ENCODE peak calls at places on chromosomes 1 and 21, in six cellular contexts. W is cardiac muscle cell; Y is CD8-positive, alpha-beta T cell; H is MM.1S; C is BE2C; N is ovary. V is an unnamed sample.

GRCh38 chr1:52955129-52955970 is 28.3 kb downstream of the SCP2 start:
- DNase-seq in N (no peak), Y (no peak), W (peak), C (peak), H (no peak), V (peak)

GRCh38 chr1:207822602-207823451 is 71.0 kb downstream of the CD46 start:
- DNase-seq in N (peak), H (peak), C (peak), W (no peak), Y (peak), V (peak)

GRCh38 chr1:108896160-108897150 is 19.7 kb downstream of the GPSM2 start:
- DNase-seq in H (no peak), N (no peak), W (no peak), C (no peak), Y (no peak), V (peak)

GRCh38 chr1:48785869-48786268 is 9.2 kb upstream of the BEND5 start:
- DNase-seq in N (no peak), C (no peak), Y (no peak), H (no peak), W (no peak), V (no peak)

GRCh38 chr1:53738205-53739108 is 507 bp downstream of the GLIS1 start:
- DNase-seq in N (peak), W (no peak), Y (no peak), H (no peak), C (no peak), V (no peak)

GRCh38 chr1:155951753-155952504 is 10.5 kb downstream of the RXFP4 start:
- DNase-seq in Y (no peak), C (no peak), W (no peak), H (no peak), N (no peak), V (no peak)

GRCh38 chr1:182671779-182672486 is 12.5 kb downstream of the RGS8 start:
- DNase-seq in W (no peak), Y (no peak), H (no peak), N (no peak), C (peak), V (no peak)

GRCh38 chr1:243979396-243979795 is 71.7 kb upstream of the ZBTB18 start:
- DNase-seq in N (no peak), C (no peak), Y (no peak), H (no peak), W (no peak), V (no peak)

GRCh38 chr1:1621682-1622577 is 6.6 kb downstream of the MIB2 start:
- DNase-seq in N (no peak), C (no peak), W (no peak), Y (no peak), H (no peak), V (peak)

GRCh38 chr1:241985787-241986186 is 13.1 kb downstream of the MAP1LC3C start:
- DNase-seq in C (peak), H (peak), W (peak), Y (no peak), N (no peak), V (peak)

GRCh38 chr1:53942149-53942957 is 3.1 kb downstream of the IFT25 start:
- DNase-seq in H (no peak), W (no peak), N (no peak), Y (no peak), C (no peak), V (peak)

GRCh38 chr1:179025975-179026812 is 500 bp downstream of the FAM20B start:
- DNase-seq in N (peak), W (peak), C (peak), H (peak), Y (peak), V (peak)

GRCh38 chr1:65317866-65318653 is 8.7 kb downstream of the DNAJC6 start:
- DNase-seq in Y (no peak), C (peak), N (no peak), W (no peak), H (no peak), V (no peak)

GRCh38 chr1:60809204-60809985 is 273.0 kb upstream of the NFIA start:
- DNase-seq in C (no peak), H (no peak), W (no peak), Y (no peak), N (no peak), V (no peak)

GRCh38 chr1:220881918-220882891 is 3.0 kb downstream of the HLX start:
- DNase-seq in H (no peak), N (no peak), Y (no peak), C (no peak), W (peak), V (peak)
- H3K4me3 ChIP-seq in H (no peak), N (no peak), Y (no peak), C (no peak), W (no peak), V (no peak)

GRCh38 chr21:31658053-31658452 is 1.4 kb upstream of the SOD1 start:
- DNase-seq in Y (no peak), H (no peak), N (peak), W (no peak), C (no peak), V (no peak)

GRCh38 chr21:31660134-31660565 is 657 bp downstream of the SOD1 start:
- DNase-seq in C (peak), Y (no peak), N (peak), W (peak), H (peak), V (no peak)

GRCh38 chr21:31656199-31657095 is 3.0 kb upstream of the SOD1 start:
- DNase-seq in C (no peak), Y (no peak), H (no peak), N (no peak), W (no peak), V (peak)

GRCh38 chr21:31663584-31664249 is 4.2 kb downstream of the SOD1 start:
- DNase-seq in C (no peak), Y (no peak), N (no peak), W (no peak), H (no peak), V (no peak)

DNA sequence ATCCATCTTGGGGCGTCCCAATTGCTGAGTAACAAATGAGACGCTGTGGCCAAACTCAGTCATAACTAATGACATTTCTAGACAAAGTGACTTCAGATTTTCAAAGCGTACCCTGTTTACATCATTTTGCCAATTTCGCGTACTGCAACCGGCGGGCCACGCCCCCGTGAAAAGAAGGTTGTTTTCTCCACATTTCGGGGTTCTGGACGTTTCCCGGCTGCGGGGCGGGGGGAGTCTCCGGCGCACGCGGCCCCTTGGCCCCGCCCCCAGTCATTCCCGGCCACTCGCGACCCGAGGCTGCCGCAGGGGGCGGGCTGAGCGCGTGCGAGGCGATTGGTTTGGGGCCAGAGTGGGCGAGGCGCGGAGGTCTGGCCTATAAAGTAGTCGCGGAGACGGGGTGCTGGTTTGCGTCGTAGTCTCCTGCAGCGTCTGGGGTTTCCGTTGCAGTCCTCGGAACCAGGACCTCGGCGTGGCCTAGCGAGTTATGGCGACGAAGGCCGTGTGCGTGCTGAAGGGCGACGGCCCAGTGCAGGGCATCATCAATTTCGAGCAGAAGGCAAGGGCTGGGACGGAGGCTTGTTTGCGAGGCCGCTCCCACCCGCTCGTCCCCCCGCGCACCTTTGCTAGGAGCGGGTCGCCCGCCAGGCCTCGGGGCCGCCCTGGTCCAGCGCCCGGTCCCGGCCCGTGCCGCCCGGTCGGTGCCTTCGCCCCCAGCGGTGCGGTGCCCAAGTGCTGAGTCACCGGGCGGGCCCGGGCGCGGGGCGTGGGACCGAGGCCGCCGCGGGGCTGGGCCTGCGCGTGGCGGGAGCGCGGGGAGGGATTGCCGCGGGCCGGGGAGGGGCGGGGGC is at the start of gene SOD1:
- DNase-seq in C (peak), H (peak), N (peak), Y (peak), W (peak), V (peak)
- TF ChIP-seq CTCF in C (no peak), H (no peak), N (peak), Y (no peak), W (no peak), V (no peak)

DNA sequence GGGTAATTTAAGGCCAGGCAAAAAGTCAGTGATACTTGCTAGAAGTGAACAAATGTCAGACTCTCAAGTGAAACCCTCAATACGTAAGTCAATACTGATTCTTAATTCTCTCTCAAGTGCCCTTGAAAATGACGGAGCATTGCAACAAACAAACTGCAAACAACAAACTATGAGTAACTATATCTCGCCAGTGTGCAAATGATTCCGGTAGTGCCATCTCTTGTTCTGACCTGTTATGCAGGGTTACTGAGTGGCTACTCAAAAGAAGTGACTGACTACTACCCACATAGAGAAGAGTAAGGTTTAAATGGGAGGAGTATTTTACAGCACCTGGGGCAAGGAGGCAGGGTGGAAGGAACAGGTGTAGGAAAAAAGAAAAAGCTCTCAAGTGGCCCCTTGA is 1.6 kb downstream of the SLC19A2 start:
- DNase-seq in Y (no peak), H (no peak), C (no peak), W (no peak), N (no peak), V (peak)
- H3K4me3 ChIP-seq in Y (no peak), H (no peak), C (peak), W (peak), N (peak), V (peak)

GRCh38 chr1:8794605-8795004 is 22.8 kb downstream of the RERE start:
- DNase-seq in N (no peak), W (no peak), Y (no peak), H (no peak), C (no peak), V (no peak)
- TF ChIP-seq CTCF in N (no peak), W (no peak), Y (no peak), H (peak), C (no peak), V (no peak)

V was measured in fibroblast of mammary gland.